ENCODE peak calls at places on chromosomes 16 and 17, in six cellular contexts. N, E, B, L, T and I are unnamed samples.

GRCh38 chr16:72860726-72861562 is 187.0 kb downstream of the ZFHX3 start:
- DNase-seq in B (no peak), N (no peak), E (no peak), L (no peak), T (no peak), I (no peak)

GRCh38 chr17:19646788-19647696 is 1.5 kb upstream of the ALDH3A2 start:
- DNase-seq in N (no peak), T (peak), E (peak), L (no peak), B (no peak), I (no peak)

GRCh38 chr17:1462164-1463112 is 6.4 kb upstream of the CRK start:
- DNase-seq in B (no peak), T (no peak), E (no peak), N (no peak), L (no peak), I (no peak)

GRCh38 chr17:68446626-68447041 is 10.7 kb downstream of the WIPI1 start:
- DNase-seq in E (no peak), T (no peak), B (no peak), L (no peak), N (no peak), I (no peak)

GRCh38 chr17:61117983-61118382 is 281.7 kb upstream of the TBX2 start:
- DNase-seq in E (no peak), N (no peak), T (no peak), L (no peak), B (no peak), I (no peak)

GRCh38 chr17:59651346-59651745 is 31.7 kb downstream of the CLTC start:
- DNase-seq in E (no peak), L (no peak), N (peak), B (no peak), T (peak), I (no peak)

GRCh38 chr16:31331141-31331764 is 23.7 kb upstream of the ITGAX start:
- DNase-seq in L (no peak), N (no peak), T (no peak), E (no peak), B (no peak), I (peak)

GRCh38 chr17:15009087-15009486 is 256.0 kb downstream of the PMP22 start:
- DNase-seq in E (no peak), T (no peak), L (no peak), B (no peak), N (no peak), I (no peak)

GRCh38 chr16:15897834-15898254 is 9.4 kb upstream of the CEP20 start:
- DNase-seq in L (no peak), E (no peak), N (peak), B (peak), T (peak), I (no peak)
- H3K9ac ChIP-seq in L (no peak), E (peak), N (peak), B (no peak), T (no peak), I (no peak)

GRCh38 chr16:5333991-5334390 is 236.4 kb upstream of the EEF2KMT start:
- DNase-seq in L (no peak), N (no peak), B (no peak), T (no peak), E (no peak), I (no peak)

DNA sequence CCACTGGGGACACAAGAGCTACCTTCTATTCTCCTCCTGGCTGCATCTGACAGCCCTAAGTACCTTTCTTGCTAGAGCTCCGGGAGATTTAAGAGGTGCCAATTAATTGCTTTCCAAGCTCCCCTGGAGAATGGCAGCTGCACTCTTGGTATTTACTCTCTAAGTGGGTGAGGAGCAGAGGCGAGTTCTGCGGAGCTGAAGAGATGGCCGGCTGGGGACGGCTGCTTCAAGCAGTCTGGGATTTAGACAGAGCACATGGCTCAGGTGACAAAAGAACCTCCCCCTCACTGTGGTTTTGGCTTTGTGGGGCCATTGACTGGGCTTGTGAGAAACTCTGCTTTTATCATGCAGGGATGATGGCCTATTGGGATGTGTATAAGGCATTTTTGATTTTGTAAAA is 239.3 kb upstream of the EEF2KMT start:
- DNase-seq in L (no peak), N (no peak), B (no peak), E (no peak), T (no peak), I (no peak)
- H3K4me3 ChIP-seq in L (no peak), N (no peak), B (no peak), E (no peak), T (no peak), I (no peak)

GRCh38 chr17:57989011-57989345 is 924 bp upstream of the VEZF1 start:
- DNase-seq in B (peak), T (no peak), N (peak), L (no peak), E (peak), I (no peak)
- TF ChIP-seq CTCF in B (no peak), T (no peak), N (peak), L (no peak), E (peak), I (no peak)

GRCh38 chr17:79798296-79799173 is 1.7 kb upstream of the CBX8 start:
- DNase-seq in N (no peak), B (no peak), T (no peak), L (no peak), E (no peak), I (peak)
- H3K9ac ChIP-seq in N (no peak), B (no peak), T (no peak), L (no peak), E (peak), I (no peak)

GRCh38 chr17:75525806-75526554 is 483 bp downstream of the LLGL2 start:
- DNase-seq in T (peak), L (no peak), B (no peak), N (no peak), E (no peak), I (no peak)
- H3K4me3 ChIP-seq in T (peak), L (peak), B (peak), N (peak), E (peak), I (peak)

GRCh38 chr17:78275355-78275754 is 43.9 kb downstream of the TMEM235 start:
- DNase-seq in T (no peak), E (no peak), L (no peak), B (no peak), N (no peak), I (no peak)
- TF ChIP-seq CTCF in T (no peak), E (no peak), L (no peak), B (no peak), N (no peak), I (no peak)

DNA sequence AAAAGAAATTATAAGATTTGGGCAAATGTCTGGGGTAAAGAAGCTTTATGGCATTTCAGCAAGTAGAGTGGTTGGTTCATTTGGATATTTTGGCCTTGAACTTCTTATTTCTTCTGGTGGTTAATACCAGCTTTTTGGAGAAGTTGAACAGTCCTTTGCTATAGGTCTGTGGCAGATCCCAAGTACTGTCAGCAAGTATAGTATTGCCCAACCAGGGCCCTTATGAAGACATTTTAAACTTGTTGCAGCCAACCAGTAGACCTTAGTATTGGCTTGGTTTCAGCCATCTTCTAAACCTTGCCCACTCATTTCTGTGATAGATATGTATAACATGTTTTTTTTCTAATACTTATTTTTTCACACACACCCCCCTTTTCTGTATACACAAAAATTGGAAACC is 2.2 kb downstream of the SP2 start:
- DNase-seq in T (no peak), N (no peak), E (no peak), L (no peak), B (no peak), I (no peak)
- H3K9ac ChIP-seq in T (no peak), N (no peak), E (no peak), L (no peak), B (no peak), I (no peak)

GRCh38 chr17:76539631-76540271 is at the start of gene PRCD:
- DNase-seq in L (no peak), B (no peak), E (no peak), T (no peak), N (no peak), I (peak)

GRCh38 chr17:76540381-76541300 is 797 bp downstream of the PRCD start:
- DNase-seq in N (peak), E (peak), B (peak), L (no peak), T (peak), I (peak)

GRCh38 chr17:76538281-76538931 is 897 bp upstream of the CYGB start:
- DNase-seq in T (no peak), N (no peak), E (no peak), L (no peak), B (no peak), I (peak)

GRCh38 chr17:76537578-76538280 is at the start of gene CYGB:
- DNase-seq in B (no peak), T (no peak), E (no peak), N (no peak), L (no peak), I (peak)

DNA sequence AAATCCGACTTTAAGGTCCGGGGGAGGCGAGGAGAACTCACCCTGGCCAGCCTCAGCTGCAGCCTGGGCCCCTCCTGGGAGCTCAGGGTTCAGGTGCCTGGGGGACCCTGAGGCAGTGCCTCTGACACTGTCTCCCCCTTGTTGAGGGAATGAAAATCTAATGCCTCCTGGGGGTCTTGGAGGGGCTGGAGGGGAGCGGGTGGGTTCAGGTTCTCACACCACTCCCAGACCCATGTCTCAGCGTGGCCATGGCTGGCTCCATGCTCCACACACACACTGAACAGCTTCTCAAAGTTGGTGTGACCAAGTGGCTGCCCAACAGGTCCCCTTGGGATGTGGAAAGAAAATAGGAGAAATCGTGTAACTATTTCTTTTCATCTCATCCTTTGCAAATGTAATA is 903 bp upstream of the PRCD start:
- DNase-seq in B (no peak), T (no peak), L (no peak), N (no peak), E (no peak), I (peak)
- H3K4me3 ChIP-seq in B (no peak), T (no peak), L (no peak), N (no peak), E (no peak), I (no peak)

DNA sequence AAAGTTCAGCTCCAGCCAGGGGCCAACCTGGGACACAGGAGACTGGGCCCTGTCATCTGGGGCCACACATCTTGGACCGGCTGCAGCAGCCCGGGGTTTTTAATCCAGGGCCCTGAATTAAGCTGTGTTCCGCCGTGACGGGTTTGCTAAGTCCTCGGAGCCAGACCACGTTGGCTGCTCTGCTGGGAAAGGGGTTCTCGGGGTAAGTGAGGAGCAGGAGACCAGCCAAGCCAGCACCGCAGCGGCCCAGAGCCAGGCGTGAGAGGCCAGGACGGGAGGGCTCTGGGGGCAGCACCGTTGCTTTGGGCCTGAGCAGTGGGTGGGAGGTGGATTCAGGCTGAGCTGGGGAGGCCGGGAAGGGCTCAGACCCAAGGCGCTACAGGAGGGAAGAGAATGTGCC is 31.3 kb upstream of the CBX4 start:
- DNase-seq in T (no peak), N (no peak), B (no peak), E (no peak), L (no peak), I (peak)
- TF ChIP-seq CTCF in T (no peak), N (no peak), B (no peak), E (no peak), L (no peak), I (no peak)

GRCh38 chr16:85524630-85525463 is 88.3 kb upstream of the GSE1 start:
- DNase-seq in L (no peak), T (peak), E (no peak), B (no peak), N (peak), I (no peak)
- H3K9ac ChIP-seq in L (peak), T (no peak), E (no peak), B (no peak), N (peak), I (no peak)